ENCODE peak calls at places on chromosome 12, in five cellular contexts. W is CD4-positive, alpha-beta T cell; J is activated naive CD4-positive, alpha-beta T cell treated with anti-CD3 and anti-CD28 coated beads, Interleukin-2, amount 10 ng/mL, durations not matched to agents 7 days and 5 days; A is GM12865; N is HCEC 1CT. B is an unnamed sample.

GRCh38 chr12:71046215-71046614 is 111.6 kb downstream of the TSPAN8 start:
- DNase-seq in W (no peak), J (no peak), A (no peak), N (peak), B (no peak)

GRCh38 chr12:9799961-9800360 is 27.3 kb upstream of the KLRF1 start:
- DNase-seq in W (no peak), J (no peak), A (no peak), N (peak), B (no peak)

GRCh38 chr12:110718222-110718908 is 24.3 kb downstream of the PPP1CC start:
- DNase-seq in W (no peak), J (no peak), A (no peak), N (no peak), B (no peak)

GRCh38 chr12:103841690-103842584 is 903 bp upstream of the NT5DC3 start:
- DNase-seq in W (peak), J (peak), A (peak), N (peak), B (peak)

GRCh38 chr12:116975779-116976393 is 65.1 kb downstream of the FBXW8 start:
- DNase-seq in W (no peak), J (no peak), A (no peak), N (peak), B (no peak)

GRCh38 chr12:42090899-42091298 is 53.8 kb downstream of the GXYLT1 start:
- DNase-seq in W (no peak), J (no peak), A (no peak), N (peak), B (no peak)

GRCh38 chr12:3922033-3922432 is 48.8 kb upstream of the PARP11 start:
- DNase-seq in W (no peak), J (no peak), A (no peak), N (no peak), B (no peak)

GRCh38 chr12:64633940-64634337 is 23.6 kb downstream of the RASSF3 start:
- DNase-seq in W (peak), J (no peak), A (no peak), N (peak), B (no peak)

GRCh38 chr12:116434155-116435065 is 124.8 kb upstream of the MAP1LC3B2 start:
- DNase-seq in W (no peak), J (no peak), A (no peak), N (peak), B (peak)

GRCh38 chr12:52091869-52092268 is 12.4 kb downstream of the SMIM41 start:
- DNase-seq in W (no peak), J (no peak), A (no peak), N (no peak), B (no peak)

GRCh38 chr12:82176761-82177490 is 181.3 kb downstream of the CCDC59 start:
- DNase-seq in W (no peak), J (no peak), A (no peak), N (peak), B (no peak)

GRCh38 chr12:49030714-49031572 is 12.4 kb upstream of the PRKAG1 start:
- DNase-seq in W (no peak), J (no peak), A (no peak), N (no peak), B (no peak)

GRCh38 chr12:5244513-5244972 is 187.4 kb upstream of the NTF3 start:
- DNase-seq in W (no peak), J (no peak), A (no peak), N (no peak), B (no peak)

GRCh38 chr12:69240625-69240984 is 1.2 kb downstream of the CPSF6 start:
- DNase-seq in W (peak), J (peak), A (peak), N (peak), B (no peak)

GRCh38 chr12:24045816-24046257 is 96.4 kb upstream of the SOX5 start:
- DNase-seq in W (no peak), J (no peak), A (no peak), N (peak), B (no peak)

GRCh38 chr12:40106655-40107054 is 774 bp upstream of the SLC2A13 start:
- DNase-seq in W (no peak), J (no peak), A (no peak), N (no peak), B (no peak)

GRCh38 chr12:89770391-89770790 is 61.8 kb upstream of the ATP2B1 start:
- DNase-seq in W (no peak), J (no peak), A (no peak), N (no peak), B (no peak)

GRCh38 chr12:123149828-123150272 is 1.0 kb downstream of the PITPNM2 start:
- DNase-seq in W (no peak), J (no peak), A (no peak), N (no peak), B (no peak)

GRCh38 chr12:132311201-132311915 is 18.0 kb downstream of the GALNT9 start:
- DNase-seq in W (no peak), J (no peak), A (no peak), N (no peak), B (no peak)

GRCh38 chr12:132326646-132327045 is 2.7 kb downstream of the GALNT9 start:
- DNase-seq in W (no peak), J (no peak), A (no peak), N (no peak), B (no peak)

GRCh38 chr12:132075714-132076553 is 68.2 kb downstream of the DDX51 start:
- DNase-seq in W (no peak), J (no peak), A (no peak), N (no peak), B (no peak)

GRCh38 chr12:50558970-50559369 is 54.2 kb downstream of the DIP2B start:
- DNase-seq in W (no peak), J (no peak), A (no peak), N (no peak), B (no peak)

GRCh38 chr12:25988505-25988904 is 30.0 kb downstream of the RASSF8 start:
- DNase-seq in W (no peak), J (no peak), A (no peak), N (no peak), B (no peak)

GRCh38 chr12:66548338-66549049 is 130.4 kb downstream of the GRIP1 start:
- DNase-seq in W (no peak), J (no peak), A (peak), N (peak), B (no peak)

GRCh38 chr12:57232156-57232756 is 2.7 kb downstream of the SHMT2 start:
- DNase-seq in W (no peak), J (no peak), A (no peak), N (no peak), B (no peak)

GRCh38 chr12:56087220-56087619 is 7.3 kb downstream of the ERBB3 start:
- DNase-seq in W (no peak), J (no peak), A (no peak), N (no peak), B (peak)

GRCh38 chr12:123436017-123436964 is at the start of gene RILPL2:
- DNase-seq in W (peak), J (peak), A (peak), N (peak), B (peak)

GRCh38 chr12:102061556-102062418 is at the start of gene WASHC3:
- DNase-seq in W (peak), J (peak), A (peak), N (peak), B (peak)

B was measured in ureter.